ENCODE peak calls at places on chromosomes 7 and 10, in seven cellular contexts. E, J, A, V, S, I and L are unnamed samples.

GRCh38 chr10:113960617-113961260 is 82.9 kb upstream of the ADRB1 start:
- DNase-seq in E (peak), J (peak), A (no peak), V (peak), S (no peak), I (no peak), L (no peak)

GRCh38 chr7:54145716-54146115 is 396.5 kb upstream of the VSTM2A start:
- DNase-seq in E (no peak), J (no peak), A (no peak), V (no peak), S (no peak), I (no peak), L (no peak)

GRCh38 chr10:15427836-15428414 is 56.8 kb upstream of the FAM171A1 start:
- DNase-seq in E (no peak), J (peak), A (peak), V (no peak), S (no peak), I (no peak), L (no peak)

GRCh38 chr7:21365866-21366624 is 61.8 kb upstream of the SP4 start:
- DNase-seq in E (no peak), J (peak), A (peak), V (peak), S (no peak), I (no peak), L (no peak)

GRCh38 chr7:132451161-132451560 is 125.1 kb downstream of the PLXNA4 start:
- DNase-seq in E (no peak), J (no peak), A (no peak), V (no peak), S (no peak), I (no peak), L (no peak)

GRCh38 chr10:28532223-28532508 is 752 bp upstream of the WAC start:
- DNase-seq in E (peak), J (no peak), A (no peak), V (no peak), S (no peak), I (no peak), L (no peak)

GRCh38 chr7:3301831-3302618 is 973 bp downstream of the SDK1 start:
- DNase-seq in E (no peak), J (no peak), A (peak), V (no peak), S (peak), I (no peak), L (peak)

GRCh38 chr7:8155836-8156235 is 106.1 kb downstream of the ICA1 start:
- DNase-seq in E (no peak), J (no peak), A (no peak), V (no peak), S (no peak), I (no peak), L (no peak)

GRCh38 chr10:26000971-26001370 is 66.9 kb downstream of the MYO3A start:
- DNase-seq in E (no peak), J (peak), A (no peak), V (no peak), S (no peak), I (no peak), L (no peak)

GRCh38 chr7:145784809-145785780 is 331.5 kb upstream of the CNTNAP2 start:
- DNase-seq in E (no peak), J (no peak), A (no peak), V (no peak), S (no peak), I (no peak), L (no peak)

GRCh38 chr7:67251986-67252558 is 255.4 kb downstream of the TYW1 start:
- DNase-seq in E (no peak), J (no peak), A (no peak), V (no peak), S (no peak), I (no peak), L (no peak)

GRCh38 chr7:12570529-12571461 is at the start of gene SCIN:
- DNase-seq in E (peak), J (no peak), A (peak), V (peak), S (peak), I (no peak), L (no peak)

GRCh38 chr10:67959839-67960476 is 75.5 kb downstream of the SIRT1 start:
- DNase-seq in E (no peak), J (no peak), A (no peak), V (no peak), S (no peak), I (no peak), L (no peak)

GRCh38 chr7:45186261-45186813 is 28.7 kb downstream of the RAMP3 start:
- DNase-seq in E (no peak), J (no peak), A (no peak), V (peak), S (no peak), I (no peak), L (no peak)

GRCh38 chr10:70528726-70529362 is 50.3 kb downstream of the PALD1 start:
- DNase-seq in E (no peak), J (peak), A (peak), V (no peak), S (no peak), I (no peak), L (no peak)

GRCh38 chr7:96612034-96612433 is 97.6 kb downstream of the SEM1 start:
- DNase-seq in E (no peak), J (no peak), A (no peak), V (no peak), S (no peak), I (no peak), L (no peak)

GRCh38 chr7:157543791-157544190 is 207.0 kb downstream of the DNAJB6 start:
- DNase-seq in E (no peak), J (no peak), A (no peak), V (no peak), S (no peak), I (no peak), L (no peak)

GRCh38 chr10:62456611-62457101 is 82.5 kb downstream of the ZNF365 start:
- DNase-seq in E (no peak), J (no peak), A (no peak), V (no peak), S (no peak), I (no peak), L (peak)

GRCh38 chr7:17679427-17679826 is 260.9 kb downstream of the SNX13 start:
- DNase-seq in E (no peak), J (no peak), A (peak), V (no peak), S (no peak), I (no peak), L (no peak)

GRCh38 chr10:27642023-27642589 is 103.5 kb downstream of the MKX start:
- DNase-seq in E (no peak), J (no peak), A (no peak), V (no peak), S (no peak), I (no peak), L (no peak)

GRCh38 chr7:158950914-158951635 is 94.7 kb downstream of the DYNC2I1 start:
- DNase-seq in E (no peak), J (no peak), A (no peak), V (no peak), S (no peak), I (no peak), L (no peak)

GRCh38 chr10:120607016-120607709 is 150.1 kb downstream of the PLPP4 start:
- DNase-seq in E (no peak), J (peak), A (peak), V (no peak), S (no peak), I (no peak), L (no peak)

GRCh38 chr10:14688606-14689005 is 86.1 kb downstream of the FAM107B start:
- DNase-seq in E (no peak), J (no peak), A (peak), V (no peak), S (no peak), I (no peak), L (no peak)

GRCh38 chr7:27111753-27112277 is 9.3 kb upstream of the HOXA2 start:
- DNase-seq in E (no peak), J (no peak), A (no peak), V (no peak), S (no peak), I (no peak), L (no peak)

GRCh38 chr10:47309403-47310089 is 9.5 kb downstream of the GDF10 start:
- DNase-seq in E (no peak), J (no peak), A (no peak), V (no peak), S (peak), I (no peak), L (no peak)

GRCh38 chr10:5811387-5811821 is 1.8 kb downstream of the GDI2 start:
- DNase-seq in E (no peak), J (peak), A (peak), V (no peak), S (no peak), I (no peak), L (no peak)

GRCh38 chr7:3494890-3495289 is 193.8 kb downstream of the SDK1 start:
- DNase-seq in E (no peak), J (no peak), A (no peak), V (no peak), S (no peak), I (no peak), L (no peak)

GRCh38 chr7:19404912-19405329 is 259.7 kb upstream of the FERD3L start:
- DNase-seq in E (no peak), J (peak), A (peak), V (no peak), S (no peak), I (no peak), L (no peak)

GRCh38 chr7:50349963-50350944 is 45.7 kb downstream of the IKZF1 start:
- DNase-seq in E (no peak), J (no peak), A (no peak), V (no peak), S (no peak), I (peak), L (peak)

GRCh38 chr10:124560377-124560776 is 98.8 kb downstream of the LHPP start:
- DNase-seq in E (no peak), J (no peak), A (peak), V (no peak), S (no peak), I (no peak), L (no peak)

GRCh38 chr10:70693619-70694286 is 21.4 kb downstream of the ADAMTS14 start:
- DNase-seq in E (no peak), J (no peak), A (peak), V (no peak), S (no peak), I (no peak), L (no peak)

GRCh38 chr7:83273699-83274098 is 111.0 kb upstream of the PCLO start:
- DNase-seq in E (no peak), J (no peak), A (no peak), V (no peak), S (no peak), I (no peak), L (no peak)

GRCh38 chr7:156158213-156158612 is 345.9 kb upstream of the SHH start:
- DNase-seq in E (no peak), J (no peak), A (no peak), V (no peak), S (no peak), I (no peak), L (no peak)

GRCh38 chr7:91193141-91193540 is 71.1 kb upstream of the FZD1 start:
- DNase-seq in E (no peak), J (no peak), A (peak), V (no peak), S (no peak), I (no peak), L (no peak)

GRCh38 chr10:83555264-83555663 is 584.0 kb upstream of the GHITM start:
- DNase-seq in E (no peak), J (no peak), A (no peak), V (no peak), S (no peak), I (no peak), L (no peak)

GRCh38 chr7:27185013-27185707 is at the start of gene HOXA11:
- DNase-seq in E (no peak), J (no peak), A (no peak), V (peak), S (no peak), I (no peak), L (no peak)

GRCh38 chr10:77726732-77727131 is 89.1 kb upstream of the KCNMA1 start:
- DNase-seq in E (no peak), J (peak), A (no peak), V (no peak), S (no peak), I (no peak), L (no peak)

GRCh38 chr7:12518920-12519681 is 51.4 kb upstream of the SCIN start:
- DNase-seq in E (no peak), J (peak), A (peak), V (no peak), S (peak), I (no peak), L (peak)

GRCh38 chr7:26440253-26440992 is 148.8 kb downstream of the SNX10 start:
- DNase-seq in E (peak), J (no peak), A (no peak), V (no peak), S (no peak), I (no peak), L (no peak)

GRCh38 chr10:30811665-30812017 is 182.1 kb upstream of the LYZL2 start:
- DNase-seq in E (no peak), J (no peak), A (no peak), V (no peak), S (no peak), I (no peak), L (no peak)